ENCODE peak calls at places on chromosomes 7 and 10, in ten cellular contexts. C, F, S, Y, U, D, N, O, P and T are unnamed samples.

GRCh38 chr7:149144996-149145850 is 2.0 kb upstream of the ZNF398 start:
- DNase-seq in C (no peak), F (no peak), S (no peak), Y (no peak), U (peak), D (no peak), N (no peak), O (peak), P (peak), T (no peak)

GRCh38 chr10:51206471-51206870 is 132.2 kb downstream of the PRKG1 start:
- DNase-seq in C (no peak), F (no peak), S (no peak), Y (no peak), U (no peak), D (no peak), N (no peak), O (no peak), P (no peak), T (no peak)

GRCh38 chr10:112811741-112812551 is 138.1 kb upstream of the TCF7L2 start:
- DNase-seq in C (peak), F (no peak), S (no peak), Y (no peak), U (peak), D (peak), N (peak), O (peak), P (peak), T (no peak)

GRCh38 chr7:23713285-23714235 is 3.5 kb downstream of the STK31 start:
- DNase-seq in C (no peak), F (no peak), S (no peak), Y (no peak), U (no peak), D (no peak), N (no peak), O (no peak), P (no peak), T (no peak)

GRCh38 chr7:96085953-96086352 is 235.9 kb downstream of the SLC25A13 start:
- DNase-seq in C (no peak), F (no peak), S (no peak), Y (no peak), U (no peak), D (no peak), N (no peak), O (no peak), P (no peak), T (no peak)

GRCh38 chr10:97465982-97466381 is 20.0 kb downstream of the ZDHHC16 start:
- DNase-seq in C (no peak), F (no peak), S (no peak), Y (no peak), U (no peak), D (no peak), N (no peak), O (no peak), P (no peak), T (no peak)

GRCh38 chr7:110544199-110544598 is 546.7 kb upstream of the LRRN3 start:
- DNase-seq in C (no peak), F (no peak), S (no peak), Y (no peak), U (no peak), D (no peak), N (no peak), O (no peak), P (no peak), T (no peak)

GRCh38 chr7:48875300-48875916 is 48.9 kb upstream of the CDC14C start:
- DNase-seq in C (no peak), F (peak), S (peak), Y (no peak), U (peak), D (peak), N (peak), O (peak), P (peak), T (no peak)

GRCh38 chr10:129467346-129468119 is 492 bp downstream of the MGMT start:
- DNase-seq in C (no peak), F (no peak), S (no peak), Y (no peak), U (peak), D (no peak), N (no peak), O (peak), P (no peak), T (no peak)

GRCh38 chr10:78321500-78321899 is 287.8 kb downstream of the RPS24 start:
- DNase-seq in C (peak), F (no peak), S (no peak), Y (no peak), U (no peak), D (no peak), N (no peak), O (no peak), P (no peak), T (no peak)

GRCh38 chr10:124498071-124498470 is 36.4 kb downstream of the LHPP start:
- DNase-seq in C (no peak), F (no peak), S (no peak), Y (no peak), U (no peak), D (no peak), N (no peak), O (no peak), P (no peak), T (no peak)

GRCh38 chr7:264541-265191 is 25.3 kb upstream of the FOXL3 start:
- DNase-seq in C (no peak), F (peak), S (no peak), Y (no peak), U (no peak), D (peak), N (no peak), O (no peak), P (no peak), T (no peak)

GRCh38 chr7:41880107-41880506 is 177.2 kb upstream of the INHBA start:
- DNase-seq in C (no peak), F (no peak), S (no peak), Y (no peak), U (no peak), D (no peak), N (no peak), O (peak), P (no peak), T (no peak)

GRCh38 chr7:121081327-121081936 is 92.9 kb downstream of the CPED1 start:
- DNase-seq in C (no peak), F (no peak), S (no peak), Y (peak), U (peak), D (no peak), N (no peak), O (peak), P (no peak), T (peak)

GRCh38 chr7:136617176-136617575 is 251.3 kb upstream of the CHRM2 start:
- DNase-seq in C (no peak), F (no peak), S (no peak), Y (no peak), U (no peak), D (no peak), N (no peak), O (no peak), P (no peak), T (no peak)

GRCh38 chr10:66639351-66639750 is 286.5 kb upstream of the LRRTM3 start:
- DNase-seq in C (no peak), F (no peak), S (no peak), Y (no peak), U (no peak), D (no peak), N (no peak), O (no peak), P (no peak), T (no peak)

GRCh38 chr10:43078986-43079273 is 2.1 kb downstream of the RET start:
- DNase-seq in C (no peak), F (peak), S (peak), Y (peak), U (peak), D (no peak), N (peak), O (peak), P (peak), T (peak)

GRCh38 chr10:14823966-14824365 is 13.9 kb downstream of the CDNF start:
- DNase-seq in C (no peak), F (no peak), S (no peak), Y (no peak), U (no peak), D (no peak), N (no peak), O (no peak), P (no peak), T (no peak)

GRCh38 chr7:92754756-92755581 is 81.4 kb downstream of the CDK6 start:
- DNase-seq in C (no peak), F (no peak), S (no peak), Y (no peak), U (no peak), D (no peak), N (no peak), O (no peak), P (no peak), T (no peak)

GRCh38 chr7:134892963-134893362 is 93.3 kb upstream of the AGBL3 start:
- DNase-seq in C (no peak), F (no peak), S (no peak), Y (no peak), U (no peak), D (no peak), N (no peak), O (no peak), P (no peak), T (no peak)

GRCh38 chr7:1021366-1021765 is 23.0 kb upstream of the GPR146 start:
- DNase-seq in C (no peak), F (peak), S (no peak), Y (no peak), U (no peak), D (no peak), N (no peak), O (no peak), P (no peak), T (no peak)

GRCh38 chr10:133327651-133328357 is 8.9 kb downstream of the CALY start:
- DNase-seq in C (no peak), F (no peak), S (no peak), Y (no peak), U (no peak), D (no peak), N (no peak), O (no peak), P (no peak), T (peak)

GRCh38 chr7:98418636-98419315 is 17.9 kb upstream of the BAIAP2L1 start:
- DNase-seq in C (no peak), F (peak), S (no peak), Y (no peak), U (no peak), D (no peak), N (no peak), O (peak), P (no peak), T (no peak)

GRCh38 chr7:76086070-76086469 is 38.2 kb downstream of the MDH2 start:
- DNase-seq in C (no peak), F (no peak), S (no peak), Y (no peak), U (no peak), D (no peak), N (no peak), O (no peak), P (no peak), T (no peak)

GRCh38 chr7:120814518-120814917 is 43.4 kb downstream of the TSPAN12 start:
- DNase-seq in C (no peak), F (no peak), S (no peak), Y (no peak), U (no peak), D (no peak), N (no peak), O (no peak), P (no peak), T (no peak)

GRCh38 chr7:159024280-159024951 is 120.3 kb downstream of the VIPR2 start:
- DNase-seq in C (peak), F (no peak), S (no peak), Y (no peak), U (no peak), D (no peak), N (no peak), O (no peak), P (peak), T (no peak)

GRCh38 chr10:35341521-35341920 is 5.2 kb downstream of the CCNY start:
- DNase-seq in C (no peak), F (no peak), S (no peak), Y (peak), U (no peak), D (no peak), N (no peak), O (no peak), P (no peak), T (peak)

GRCh38 chr10:79981673-79982485 is 33.0 kb upstream of the SFTPD start:
- DNase-seq in C (peak), F (peak), S (peak), Y (peak), U (peak), D (peak), N (peak), O (peak), P (peak), T (peak)

GRCh38 chr10:23834096-23834495 is 374.8 kb upstream of the KIAA1217 start:
- DNase-seq in C (no peak), F (no peak), S (no peak), Y (no peak), U (no peak), D (no peak), N (no peak), O (no peak), P (no peak), T (no peak)

GRCh38 chr10:97882142-97883091 is 32.8 kb downstream of the GOLGA7B start:
- DNase-seq in C (peak), F (no peak), S (no peak), Y (no peak), U (no peak), D (no peak), N (no peak), O (no peak), P (no peak), T (no peak)

GRCh38 chr10:84095821-84096497 is 43.4 kb upstream of the GHITM start:
- DNase-seq in C (no peak), F (peak), S (no peak), Y (no peak), U (no peak), D (no peak), N (no peak), O (no peak), P (no peak), T (no peak)

GRCh38 chr10:97991875-97992274 is 38.5 kb downstream of the CRTAC1 start:
- DNase-seq in C (no peak), F (no peak), S (peak), Y (no peak), U (peak), D (no peak), N (peak), O (peak), P (peak), T (no peak)

DNA sequence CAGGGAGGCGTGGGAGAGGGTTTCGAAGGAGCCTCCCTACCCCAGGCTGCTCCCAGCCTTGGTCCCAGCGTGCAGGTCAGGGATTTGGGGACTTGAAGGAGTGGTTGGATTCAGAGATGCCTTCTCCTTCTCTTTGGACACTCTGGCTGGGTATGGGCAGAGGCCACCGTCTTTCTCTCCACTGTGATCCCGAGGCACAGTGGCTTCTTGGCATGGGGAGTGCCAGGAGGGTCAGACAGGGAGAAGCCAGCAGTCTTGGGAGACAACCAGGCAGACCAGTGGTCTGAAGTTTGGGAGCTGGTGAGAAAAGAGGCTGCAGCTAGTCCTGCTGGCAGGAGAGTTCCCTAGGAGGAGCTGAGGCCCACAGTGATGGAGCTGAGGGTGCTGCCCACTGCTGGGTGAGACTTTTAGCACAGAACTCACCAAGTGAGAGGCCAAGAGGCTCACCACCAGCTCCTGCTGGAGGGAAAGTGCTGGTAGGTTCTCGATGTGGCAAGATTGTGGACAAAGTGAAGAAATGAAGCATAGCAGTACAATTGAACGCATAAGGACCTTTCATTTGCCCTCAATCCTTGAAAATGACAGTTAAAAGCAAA is 35.2 kb upstream of the WDFY4 start:
- DNase-seq in C (no peak), F (no peak), S (no peak), Y (no peak), U (no peak), D (no peak), N (no peak), O (no peak), P (no peak), T (no peak)
- TF ChIP-seq CTCF in C (no peak), F (no peak), S (no peak), Y (no peak), U (no peak), D (no peak), N (no peak), O (peak), P (peak), T (no peak)

DNA sequence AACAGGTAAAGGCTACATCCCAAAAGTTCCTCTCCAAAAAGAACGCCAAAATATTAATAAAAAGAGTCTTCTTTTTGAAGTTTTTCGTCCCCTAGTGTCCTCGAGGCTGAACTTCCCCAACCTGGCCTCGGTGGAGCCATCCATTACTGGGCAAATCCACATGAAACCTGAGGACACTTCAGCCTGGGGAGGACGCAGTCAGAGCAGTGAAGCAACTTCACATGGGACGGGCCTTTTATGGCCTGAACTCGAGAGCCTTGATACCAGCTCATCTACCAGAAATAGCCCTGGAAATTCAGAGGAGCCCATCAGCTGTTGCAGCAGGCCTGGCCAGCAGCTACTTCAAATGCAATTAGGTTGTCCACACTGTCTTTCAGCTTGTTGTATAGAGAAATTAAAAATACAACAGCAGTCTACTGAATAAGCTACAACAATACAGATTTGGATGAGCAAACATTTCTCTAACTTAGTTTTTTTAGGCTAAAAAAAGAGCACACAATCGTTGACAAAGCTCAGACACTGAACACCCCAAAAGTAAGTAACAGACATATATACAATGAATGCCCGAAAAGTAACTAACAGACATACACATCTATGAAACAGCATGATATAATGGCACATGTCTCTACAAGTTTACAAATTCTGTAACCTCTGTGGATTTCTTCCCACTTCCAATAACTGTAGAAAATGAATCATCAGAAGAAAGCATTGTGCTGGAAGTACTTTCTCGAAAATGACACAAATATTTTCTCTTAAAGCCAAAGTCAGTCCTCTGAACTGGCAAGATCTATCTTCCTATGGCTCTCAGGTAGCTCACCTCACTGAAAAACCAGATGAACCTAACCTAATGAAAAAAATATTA is at the start of gene SVIL:
- DNase-seq in C (peak), F (peak), S (no peak), Y (no peak), U (peak), D (peak), N (peak), O (peak), P (peak), T (no peak)
- TF ChIP-seq CTCF in C (no peak), F (peak), S (peak), Y (no peak), U (no peak), D (no peak), N (no peak), O (peak), P (peak), T (no peak)

GRCh38 chr10:110919349-110919931 is at the start of gene SHOC2:
- DNase-seq in C (peak), F (peak), S (peak), Y (peak), U (peak), D (peak), N (peak), O (peak), P (peak), T (no peak)
- TF ChIP-seq CTCF in C (no peak), F (peak), S (no peak), Y (peak), U (no peak), D (peak), N (no peak), O (peak), P (peak), T (peak)

GRCh38 chr7:138837627-138838026 is 39.6 kb upstream of the ATP6V0A4 start:
- DNase-seq in C (no peak), F (peak), S (no peak), Y (no peak), U (no peak), D (peak), N (no peak), O (peak), P (no peak), T (no peak)

GRCh38 chr7:138833596-138833995 is 35.6 kb upstream of the ATP6V0A4 start:
- DNase-seq in C (no peak), F (no peak), S (no peak), Y (no peak), U (no peak), D (no peak), N (no peak), O (no peak), P (no peak), T (no peak)

GRCh38 chr7:138832966-138833365 is 35.0 kb upstream of the ATP6V0A4 start:
- DNase-seq in C (no peak), F (no peak), S (no peak), Y (no peak), U (no peak), D (no peak), N (no peak), O (no peak), P (no peak), T (no peak)

GRCh38 chr7:138834583-138834982 is 36.6 kb upstream of the ATP6V0A4 start:
- DNase-seq in C (no peak), F (no peak), S (no peak), Y (no peak), U (no peak), D (no peak), N (no peak), O (no peak), P (no peak), T (no peak)

GRCh38 chr7:138835087-138835486 is 37.1 kb upstream of the ATP6V0A4 start:
- DNase-seq in C (no peak), F (no peak), S (no peak), Y (no peak), U (no peak), D (no peak), N (no peak), O (no peak), P (no peak), T (no peak)
- TF ChIP-seq CTCF in C (no peak), F (no peak), S (no peak), Y (no peak), U (peak), D (no peak), N (no peak), O (no peak), P (peak), T (no peak)

DNA sequence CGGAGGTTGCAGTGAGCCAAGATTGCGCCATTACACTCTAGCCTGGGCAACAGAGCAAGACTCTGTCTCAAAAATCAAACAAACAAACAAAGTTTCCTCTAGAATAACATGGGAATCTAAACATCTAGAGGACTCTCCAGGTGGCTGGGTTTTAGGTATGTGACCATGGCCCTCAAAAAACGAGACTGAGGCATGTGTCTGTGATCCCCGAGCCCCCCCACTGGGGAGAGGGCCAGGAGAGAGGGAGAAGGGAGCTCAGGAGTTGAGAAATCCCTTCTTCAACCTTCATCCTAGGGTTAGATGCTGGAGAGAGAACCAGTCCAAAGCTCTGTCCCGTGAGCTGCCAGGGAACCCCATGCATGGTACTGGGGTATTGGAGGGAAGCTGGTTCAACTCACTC is 188.0 kb upstream of the LYZL2 start:
- DNase-seq in C (no peak), F (no peak), S (no peak), Y (no peak), U (no peak), D (no peak), N (no peak), O (no peak), P (no peak), T (no peak)
- TF ChIP-seq CTCF in C (no peak), F (no peak), S (no peak), Y (no peak), U (no peak), D (no peak), N (no peak), O (no peak), P (no peak), T (no peak)